ENCODE peak calls at places on chromosomes 16 and 17, in five cellular contexts. J is A549, T is IMR-90, L is SK-N-SH, F is K562. N is an unnamed sample.

GRCh38 chr17:31495049-31495885 is 103.8 kb downstream of the RAB11FIP4 start:
- DNase-seq in T (no peak), F (no peak), J (no peak), L (peak; percentile 50), N (no peak)

GRCh38 chr17:57928898-57929297 is 26.3 kb downstream of the CUEDC1 start:
- DNase-seq in F (no peak), J (no peak), L (no peak), T (no peak), N (no peak)

GRCh38 chr17:39634384-39634871 is 2.5 kb upstream of the STARD3 start:
- DNase-seq in L (peak; percentile 74), F (peak; percentile 64), J (peak; percentile 68), T (peak; percentile 44), N (no peak)

GRCh38 chr16:29307598-29308507 is 98.7 kb downstream of the NPIPB11 start:
- DNase-seq in L (no peak), F (no peak), T (peak; percentile 79), J (peak; percentile 21), N (no peak)

GRCh38 chr16:57592591-57593003 is 35.8 kb upstream of the ADGRG1 start:
- DNase-seq in J (no peak), L (no peak), T (no peak), F (no peak), N (no peak)

GRCh38 chr17:43556292-43556691 is 10.2 kb upstream of the ETV4 start:
- DNase-seq in J (peak; percentile 95), T (peak; percentile 29), L (no peak), F (peak; percentile 93), N (no peak)

GRCh38 chr17:48192321-48192731 is 84.8 kb downstream of the SNX11 start:
- DNase-seq in L (no peak), T (no peak), F (no peak), J (no peak), N (no peak)

GRCh38 chr17:38402897-38403296 is 25.4 kb upstream of the ARHGAP23 start:
- DNase-seq in L (no peak), J (no peak), T (no peak), F (no peak), N (no peak)

GRCh38 chr17:61421460-61421859 is 21.8 kb downstream of the TBX2 start:
- DNase-seq in F (no peak), L (no peak), J (no peak), T (no peak), N (no peak)

GRCh38 chr16:85253127-85253941 is 141.1 kb upstream of the CIBAR2 start:
- DNase-seq in T (peak; percentile 29), J (peak; percentile 51), L (peak; percentile 93), F (peak; percentile 76), N (no peak)

GRCh38 chr16:14347706-14348105 is 276.6 kb downstream of the MRTFB start:
- DNase-seq in L (no peak), F (no peak), T (no peak), J (no peak), N (no peak)

GRCh38 chr16:14485131-14485551 is 144.9 kb downstream of the PARN start:
- DNase-seq in J (peak; percentile 59), F (peak; percentile 40), L (no peak), T (peak; percentile 65), N (no peak)

DNA sequence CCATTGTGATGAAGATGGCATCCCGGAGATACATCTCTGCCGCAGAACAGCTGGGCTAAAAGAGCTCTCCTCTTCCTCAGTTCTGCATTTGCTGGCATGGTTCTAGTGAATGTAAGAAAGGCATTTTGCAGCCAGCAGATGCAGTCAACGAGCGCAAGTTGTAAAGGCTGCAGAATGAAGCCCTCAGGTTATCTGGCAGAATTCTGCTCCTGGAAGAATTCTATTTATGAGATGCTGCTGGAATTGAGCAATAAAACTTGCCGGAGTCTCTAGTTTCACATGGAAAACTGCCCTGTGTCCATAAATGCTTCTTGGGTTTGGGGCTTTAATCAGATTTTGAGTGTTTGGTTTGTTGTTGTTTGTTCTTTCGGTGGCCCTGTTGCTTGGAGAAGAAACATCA is 176.8 kb upstream of the HSBP1 start:
- DNase-seq in T (no peak), F (no peak), J (no peak), L (no peak), N (no peak)
- TF ChIP-seq SMC3 in T (no peak), F (no peak), J (no peak), L (no peak), N (no peak)

DNA sequence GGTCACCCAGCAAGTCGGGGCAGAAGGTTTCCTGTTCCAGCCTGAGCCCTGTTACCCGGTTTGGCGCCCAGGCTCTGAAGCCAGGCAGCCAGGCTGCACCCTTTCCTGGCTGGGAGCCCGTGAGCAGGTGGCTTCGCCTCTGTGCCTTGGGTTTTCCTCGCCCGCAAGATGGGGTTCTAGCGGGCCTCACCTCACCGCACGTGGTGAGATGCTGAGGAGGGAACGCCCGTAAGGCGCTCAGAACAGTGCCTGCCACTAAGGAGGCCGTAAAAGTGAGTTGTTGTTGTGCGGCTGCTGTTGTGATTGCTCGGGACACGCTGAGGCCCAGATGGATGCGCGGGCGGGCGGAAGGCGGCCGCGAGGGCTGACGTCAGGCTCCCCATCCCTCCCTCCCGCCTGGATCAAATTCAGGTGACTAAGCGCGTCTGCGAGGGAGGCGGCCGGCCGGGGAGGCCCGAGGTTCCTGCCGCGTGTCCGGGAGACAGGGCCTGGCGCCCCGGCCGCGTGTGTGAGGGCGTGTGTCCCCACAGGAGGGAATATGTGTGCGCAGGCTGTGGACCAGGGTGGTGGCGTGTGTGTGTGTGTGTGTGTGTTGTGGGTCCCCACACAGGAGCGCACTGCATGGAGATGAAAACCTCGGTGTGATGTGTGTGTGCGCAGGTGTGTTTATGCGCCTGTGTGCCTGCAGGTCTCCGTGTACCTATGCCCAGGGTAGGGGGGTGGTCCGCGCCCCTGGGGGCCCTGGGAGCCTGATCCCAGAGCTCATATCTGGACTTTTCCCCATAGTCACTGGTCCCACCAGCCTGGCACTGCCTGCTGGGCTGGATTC is 4.3 kb downstream of the CAMKK1 start:
- DNase-seq in L (no peak), T (peak; percentile 94), J (no peak), F (peak; percentile 92), N (no peak)
- TF ChIP-seq SMC3 in L (no peak), T (no peak), J (no peak), F (no peak), N (no peak)

GRCh38 chr16:24054649-24055560 is 201.2 kb upstream of the CACNG3 start:
- DNase-seq in J (no peak), L (no peak), T (no peak), F (no peak), N (no peak)

GRCh38 chr16:24049113-24049512 is 207.0 kb upstream of the CACNG3 start:
- DNase-seq in J (no peak), F (no peak), L (no peak), T (no peak), N (no peak)

GRCh38 chr16:24051125-24051524 is 205.0 kb upstream of the CACNG3 start:
- DNase-seq in J (no peak), F (no peak), T (no peak), L (no peak), N (no peak)

GRCh38 chr16:24052466-24053324 is 203.4 kb upstream of the CACNG3 start:
- DNase-seq in L (no peak), T (no peak), J (no peak), F (peak; percentile 22), N (no peak)

DNA sequence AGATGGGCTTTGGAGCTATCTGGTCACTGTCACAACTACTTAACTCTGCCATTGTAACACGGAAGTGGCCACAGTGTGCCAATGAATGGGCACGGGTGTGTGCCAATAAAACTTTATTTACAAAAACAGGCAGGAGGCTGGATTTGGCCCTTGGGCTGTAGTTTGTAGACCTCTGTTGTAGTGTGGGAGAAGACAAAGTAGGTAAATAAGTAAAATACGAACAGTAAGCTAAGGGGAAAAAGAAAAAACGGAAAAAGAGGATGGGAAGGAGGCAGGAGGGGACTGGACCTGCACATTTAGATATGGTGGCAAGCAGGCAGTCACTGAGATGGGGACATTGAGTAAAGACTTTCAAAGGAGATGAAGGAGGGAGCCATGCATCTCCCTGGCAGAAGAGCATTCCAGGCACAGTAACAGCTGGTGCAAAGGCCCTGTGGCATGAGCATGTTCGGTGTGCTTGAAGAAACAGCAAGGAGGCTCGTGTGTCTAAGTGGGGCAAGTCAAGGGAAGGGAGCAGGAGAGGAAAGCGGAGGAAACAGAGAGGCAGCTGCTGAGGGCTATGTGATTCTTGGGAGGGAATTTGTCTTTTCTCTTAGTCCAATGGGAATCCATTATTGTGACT is 202.7 kb upstream of the CACNG3 start:
- DNase-seq in T (no peak), L (no peak), F (no peak), J (no peak), N (no peak)
- TF ChIP-seq SMC3 in T (no peak), L (no peak), F (no peak), J (no peak), N (no peak)

DNA sequence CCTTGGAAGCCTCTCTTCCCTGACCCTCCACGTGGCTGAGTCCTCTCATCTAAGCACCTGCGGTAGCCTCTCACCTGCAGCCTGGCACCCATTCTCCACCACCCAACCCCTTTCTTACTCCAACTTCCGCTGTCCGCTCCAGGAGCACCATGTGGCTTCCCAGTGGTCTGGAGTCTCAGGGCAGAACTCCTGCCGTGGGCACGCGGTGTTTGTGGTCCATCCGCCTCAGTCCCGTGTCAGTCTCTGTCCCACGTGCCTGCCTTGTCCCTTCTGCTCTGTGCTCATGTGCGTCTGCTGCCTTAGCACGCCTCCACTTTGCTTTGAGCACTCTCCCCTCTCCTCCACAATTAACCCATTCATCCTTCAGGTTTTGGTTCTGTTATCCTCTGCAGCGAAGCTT is 49.7 kb downstream of the KATNIP start:
- DNase-seq in F (no peak), L (no peak), T (no peak), J (no peak), N (no peak)
- TF ChIP-seq SMC3 in F (no peak), L (no peak), T (no peak), J (no peak), N (no peak)

GRCh38 chr17:81577278-81578000 is 25.3 kb upstream of the FAAP100 start:
- DNase-seq in J (peak; percentile 76), F (no peak), L (no peak), T (no peak), N (no peak)
- TF ChIP-seq SMC3 in J (no peak), F (no peak), L (no peak), T (no peak), N (no peak)

DNA sequence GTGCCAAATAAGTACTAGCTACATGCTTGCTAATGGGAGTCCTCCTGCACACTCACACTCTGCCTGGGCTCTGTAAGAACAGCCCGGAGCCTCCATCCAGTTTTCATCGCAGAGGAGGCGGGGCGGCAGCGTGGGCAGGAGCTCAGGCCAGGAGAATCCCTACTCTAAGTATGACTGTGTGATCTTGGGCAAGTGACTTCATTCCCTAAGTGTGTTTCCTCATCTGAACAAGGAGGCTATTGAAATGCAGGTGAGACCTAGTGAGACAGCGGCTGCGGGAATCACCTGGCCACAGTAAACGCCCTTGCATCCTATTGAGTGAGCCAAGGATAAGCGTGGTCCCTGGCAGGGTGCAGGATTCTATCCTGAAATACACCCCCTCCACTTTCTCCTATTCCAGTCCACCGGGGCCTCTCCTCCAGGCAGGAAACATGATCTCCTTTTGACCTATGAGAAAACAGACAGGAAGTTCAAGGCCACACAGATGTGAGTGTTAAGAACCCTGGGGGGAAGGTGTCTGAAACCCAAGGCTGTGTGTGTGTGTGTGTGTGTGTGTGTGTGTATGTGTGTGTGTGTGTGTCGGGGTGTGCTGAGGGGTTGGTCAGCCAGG is 5.2 kb upstream of the RAI1 start:
- DNase-seq in J (peak; percentile 49), F (no peak), T (peak; percentile 52), L (no peak), N (no peak)
- TF ChIP-seq SMC3 in J (no peak), F (no peak), T (no peak), L (no peak), N (no peak)

DNA sequence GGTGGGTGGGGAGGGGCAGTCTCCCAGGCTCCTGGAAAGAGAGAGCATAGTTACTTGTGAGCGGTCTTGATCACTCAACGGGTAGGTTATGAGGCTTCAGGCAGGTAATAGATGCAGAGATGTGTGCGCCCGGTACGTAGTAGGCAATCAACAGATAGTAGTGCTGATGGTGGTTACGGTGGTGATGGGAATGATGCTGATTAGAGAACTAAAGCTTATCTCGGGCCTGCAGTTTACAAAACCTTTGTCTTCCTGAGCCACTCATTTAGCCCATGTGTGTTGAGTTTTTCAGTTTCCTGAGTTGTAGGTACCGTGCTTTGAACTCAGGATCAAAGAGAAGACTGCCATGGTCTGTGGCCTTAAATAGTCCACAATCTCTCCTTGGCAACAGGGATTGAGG is 401.0 kb downstream of the SNX29 start:
- DNase-seq in J (no peak), T (no peak), L (no peak), F (peak; percentile 11), N (no peak)
- TF ChIP-seq SMC3 in J (no peak), T (no peak), L (no peak), F (no peak), N (no peak)